ENCODE peak calls at places on chromosomes 11 and 22, in nine cellular contexts. C is fibroblast of pulmonary artery, J is IMR-90, W is transverse colon, T is stomach, K is tibial nerve, X is A549, F is WERI-Rb-1, B is fibroblast of lung. R is an unnamed sample.

GRCh38 chr11:12079726-12080556 is 30.4 kb upstream of the MICAL2 start:
- DNase-seq in C (peak; percentile 96), J (peak; percentile 99), W (peak; percentile 56), T (peak; percentile 50), K (peak; percentile 34), X (peak; percentile 96), F (no peak), B (peak; percentile 99), R (peak; percentile 96)

GRCh38 chr11:130550160-130550559 is 101.7 kb downstream of the ADAMTS15 start:
- DNase-seq in C (no peak), J (no peak), W (no peak), T (no peak), K (no peak), X (no peak), F (no peak), B (no peak), R (no peak)

GRCh38 chr22:40654522-40655167 is 18.1 kb upstream of the MRTFA start:
- DNase-seq in C (peak; percentile 68), J (peak; percentile 83), W (peak; percentile 37), T (peak; percentile 64), K (peak; percentile 34), X (peak; percentile 43), F (peak; percentile 45), B (peak; percentile 84), R (peak; percentile 85)

GRCh38 chr11:130314749-130315285 is at the start of gene ZBTB44:
- DNase-seq in C (peak; percentile 91), J (peak; percentile 85), W (peak; percentile 94), T (peak; percentile 93), K (peak; percentile 87), X (peak; percentile 87), F (peak; percentile 92), B (peak; percentile 79), R (peak; percentile 94)

GRCh38 chr22:26842103-26842502 is 184.7 kb downstream of the MIAT start:
- DNase-seq in C (no peak), J (no peak), W (no peak), T (no peak), K (no peak), X (no peak), F (no peak), B (no peak), R (no peak)

GRCh38 chr11:79727221-79727620 is 286.4 kb upstream of the TENM4 start:
- DNase-seq in C (no peak), J (no peak), W (no peak), T (no peak), K (no peak), X (no peak), F (no peak), B (no peak), R (no peak)

GRCh38 chr11:26649884-26650283 is 72.0 kb downstream of the SLC5A12 start:
- DNase-seq in C (peak; percentile 83), J (peak; percentile 53), W (peak; percentile 61), T (peak; percentile 58), K (no peak), X (peak; percentile 80), F (peak; percentile 72), B (peak; percentile 55), R (peak; percentile 89)

GRCh38 chr22:46934746-46935491 is 172.5 kb downstream of the TBC1D22A start:
- DNase-seq in C (peak; percentile 92), J (peak; percentile 98), W (peak; percentile 30), T (no peak), K (no peak), X (peak; percentile 56), F (no peak), B (peak; percentile 98), R (peak; percentile 96)

GRCh38 chr22:35624547-35624946 is 7.4 kb upstream of the MB start:
- DNase-seq in C (no peak), J (no peak), W (no peak), T (no peak), K (no peak), X (no peak), F (no peak), B (no peak), R (no peak)

GRCh38 chr22:46992121-46992731 is 229.8 kb downstream of the TBC1D22A start:
- DNase-seq in C (no peak), J (no peak), W (no peak), T (no peak), K (no peak), X (no peak), F (no peak), B (no peak), R (no peak)

GRCh38 chr11:78902771-78903507 is 328.3 kb upstream of the NARS2 start:
- DNase-seq in C (no peak), J (no peak), W (no peak), T (no peak), K (no peak), X (peak; percentile 17), F (no peak), B (no peak), R (no peak)

GRCh38 chr22:26990503-26991189 is 333.3 kb downstream of the MIAT start:
- DNase-seq in C (no peak), J (no peak), W (no peak), T (no peak), K (no peak), X (no peak), F (no peak), B (no peak), R (no peak)

GRCh38 chr11:44623716-44624491 is 58.4 kb downstream of the CD82 start:
- DNase-seq in C (peak; percentile 57), J (peak; percentile 43), W (peak; percentile 5), T (peak; percentile 24), K (no peak), X (no peak), F (peak; percentile 18), B (peak; percentile 50), R (no peak)

GRCh38 chr11:70205766-70206165 is 2.7 kb downstream of the FADD start:
- DNase-seq in C (no peak), J (no peak), W (no peak), T (no peak), K (no peak), X (no peak), F (no peak), B (no peak), R (no peak)

GRCh38 chr22:38843201-38843715 is 570 bp downstream of the NPTXR start:
- DNase-seq in C (peak; percentile 81), J (peak; percentile 81), W (peak; percentile 28), T (peak; percentile 38), K (no peak), X (peak; percentile 68), F (peak; percentile 70), B (peak; percentile 83), R (peak; percentile 91)

GRCh38 chr22:38841635-38842034 is 2.2 kb downstream of the NPTXR start:
- DNase-seq in C (no peak), J (no peak), W (no peak), T (no peak), K (no peak), X (no peak), F (no peak), B (no peak), R (no peak)

GRCh38 chr22:38841211-38841610 is 2.6 kb downstream of the NPTXR start:
- DNase-seq in C (no peak), J (no peak), W (no peak), T (peak; percentile 69), K (no peak), X (no peak), F (no peak), B (no peak), R (no peak)

GRCh38 chr22:38843716-38844660 is at the start of gene NPTXR:
- DNase-seq in C (peak; percentile 45), J (peak; percentile 31), W (peak; percentile 36), T (peak; percentile 62), K (no peak), X (peak; percentile 40), F (peak; percentile 75), B (peak; percentile 50), R (peak; percentile 53)

DNA sequence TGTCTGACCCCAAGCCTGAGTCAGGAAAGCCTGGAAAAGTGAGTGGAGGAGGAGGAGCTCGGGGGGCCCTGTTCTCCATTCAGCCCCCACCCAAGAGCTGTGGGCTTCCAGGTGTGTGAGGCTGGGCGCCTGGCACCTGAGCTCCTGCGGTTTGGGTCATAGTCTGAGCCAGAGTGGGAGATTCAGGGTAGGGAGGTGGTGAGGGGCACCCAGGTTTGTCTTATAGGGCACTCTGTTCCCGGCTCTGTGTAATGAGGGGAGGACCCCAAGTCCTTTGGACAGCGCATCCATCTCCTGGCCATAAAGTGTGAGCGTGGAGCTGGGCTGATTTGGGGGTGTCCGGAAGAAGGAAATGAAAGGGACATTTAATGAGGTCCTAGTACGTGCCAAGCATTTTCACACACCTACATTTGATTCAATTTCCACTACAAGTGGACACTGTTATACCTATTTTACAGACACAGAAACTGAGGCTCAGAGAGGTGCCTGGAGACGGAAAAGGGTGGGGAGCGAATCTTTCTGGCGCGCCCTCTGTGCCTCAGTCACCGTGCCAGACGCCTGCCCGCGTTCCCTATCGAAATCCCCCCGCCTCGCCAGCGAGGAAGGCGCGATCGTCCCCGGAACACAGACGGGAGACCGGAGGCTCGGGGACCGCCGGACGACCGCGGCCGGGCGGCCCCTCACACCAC is 1.2 kb downstream of the NPTXR start:
- DNase-seq in C (no peak), J (no peak), W (no peak), T (no peak), K (no peak), X (no peak), F (no peak), B (no peak), R (no peak)
- H3K4me3 ChIP-seq in C (peak overlapping the region; percentile 31), J (peak overlapping the region; percentile 41), W (peak overlapping the region; percentile 51), T (peak overlapping the region; percentile 56), K (peak overlapping the region; percentile 42), X (peak overlapping the region; percentile 74), F (peak overlapping the region; percentile 46), B (no peak overlapping the region), R (peak overlapping the region; percentile 37)

DNA sequence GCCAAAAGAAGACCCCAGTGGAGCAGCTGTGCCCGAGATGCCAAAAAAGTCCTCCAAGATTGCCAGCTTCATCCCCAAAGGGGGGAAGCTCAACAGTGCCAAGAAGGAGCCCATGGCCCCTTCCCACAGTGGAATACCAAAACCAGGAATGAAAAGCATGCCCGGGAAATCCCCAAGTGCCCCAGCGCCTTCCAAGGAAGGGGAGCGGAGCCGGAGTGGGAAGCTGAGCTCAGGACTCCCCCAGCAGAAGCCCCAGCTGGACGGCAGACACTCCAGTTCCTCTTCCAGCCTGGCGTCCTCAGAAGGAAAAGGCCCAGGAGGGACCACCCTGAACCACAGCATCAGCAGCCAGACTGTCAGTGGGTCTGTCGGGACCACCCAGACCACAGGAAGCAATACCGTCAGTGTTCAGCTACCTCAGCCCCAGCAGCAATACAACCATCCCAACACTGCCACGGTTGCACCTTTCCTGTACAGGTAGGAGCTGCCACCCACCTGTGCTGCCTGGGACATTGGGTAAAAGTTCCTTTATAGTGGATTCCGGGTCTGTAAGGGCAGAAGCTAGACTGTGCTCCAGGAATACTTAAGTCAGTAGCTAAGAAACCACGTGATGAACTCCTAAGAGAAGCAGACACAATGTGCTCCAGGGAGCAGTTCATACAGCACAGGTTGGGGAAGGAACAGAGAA is 221.3 kb downstream of the NAV2 start:
- DNase-seq in C (no peak), J (no peak), W (no peak), T (no peak), K (no peak), X (no peak), F (no peak), B (no peak), R (no peak)
- TF ChIP-seq CTCF in C (no peak), J (no peak), W (no peak), T (no peak), K (no peak), X (no peak), F (no peak), B (no peak), R (no peak)

GRCh38 chr11:87722756-87723599 is 452.3 kb downstream of the RAB38 start:
- DNase-seq in C (peak; percentile 11), J (peak; percentile 2), W (peak; percentile 40), T (peak; percentile 43), K (no peak), X (peak; percentile 23), F (peak; percentile 47), B (peak; percentile 13), R (peak; percentile 18)
- H3K4me3 ChIP-seq in C (no peak overlapping the region), J (no peak overlapping the region), W (no peak overlapping the region), T (no peak overlapping the region), K (no peak overlapping the region), X (no peak overlapping the region), F (no peak overlapping the region), B (no peak overlapping the region), R (no peak overlapping the region)

GRCh38 chr22:42880815-42881214 is 23.7 kb upstream of the ARFGAP3 start:
- DNase-seq in C (no peak), J (no peak), W (no peak), T (no peak), K (no peak), X (no peak), F (no peak), B (no peak), R (no peak)
- TF ChIP-seq CTCF in C (peak; percentile 15), J (no peak), W (no peak), T (no peak), K (no peak), X (peak; percentile 17), F (peak; percentile 51), B (peak; percentile 20), R (peak; percentile 9)